ENCODE peak calls at places on chromosomes 13 and 19, in six cellular contexts. N, Q, K, F, Y and C are unnamed samples.

GRCh38 chr13:18992791-18993190 is 188.8 kb downstream of the TUBA3C start:
- DNase-seq in N (no peak), Q (peak), K (no peak), F (no peak), Y (no peak), C (no peak)

GRCh38 chr19:17475541-17476115 is 5.3 kb downstream of the SLC27A1 start:
- DNase-seq in N (no peak), Q (peak), K (no peak), F (no peak), Y (no peak), C (no peak)

GRCh38 chr13:112605531-112605990 is 17.6 kb upstream of the TUBGCP3 start:
- DNase-seq in N (peak), Q (no peak), K (no peak), F (no peak), Y (no peak), C (no peak)

GRCh38 chr19:14142262-14143190 is 6.1 kb upstream of the ASF1B start:
- DNase-seq in N (no peak), Q (no peak), K (no peak), F (no peak), Y (no peak), C (no peak)

GRCh38 chr19:18282788-18283141 is 1.3 kb upstream of the JUND start:
- DNase-seq in N (no peak), Q (no peak), K (no peak), F (no peak), Y (no peak), C (no peak)

GRCh38 chr19:41426952-41427646 is at the start of gene B3GNT8:
- DNase-seq in N (peak), Q (peak), K (peak), F (peak), Y (peak), C (peak)

GRCh38 chr13:109370486-109370885 is 415.9 kb downstream of the IRS2 start:
- DNase-seq in N (no peak), Q (no peak), K (no peak), F (no peak), Y (no peak), C (no peak)

GRCh38 chr13:29654807-29655547 is 59.5 kb upstream of the SLC7A1 start:
- DNase-seq in N (no peak), Q (no peak), K (no peak), F (no peak), Y (no peak), C (no peak)

GRCh38 chr13:73307481-73307880 is 248.7 kb downstream of the KLF5 start:
- DNase-seq in N (no peak), Q (no peak), K (no peak), F (no peak), Y (no peak), C (no peak)

GRCh38 chr13:51844862-51845573 is at the start of gene TMEM272:
- DNase-seq in N (peak), Q (peak), K (peak), F (peak), Y (peak), C (peak)

GRCh38 chr19:1079566-1080111 is 12.7 kb downstream of the ARHGAP45 start:
- DNase-seq in N (peak), Q (no peak), K (peak), F (no peak), Y (no peak), C (no peak)

GRCh38 chr19:48469056-48469881 is at the start of gene CYTH2:
- DNase-seq in N (peak), Q (peak), K (peak), F (peak), Y (peak), C (peak)

GRCh38 chr13:75507027-75508001 is 25.3 kb upstream of the TBC1D4 start:
- DNase-seq in N (no peak), Q (no peak), K (no peak), F (no peak), Y (no peak), C (no peak)

GRCh38 chr19:22600690-22601648 is 33.2 kb upstream of the ZNF492 start:
- DNase-seq in N (no peak), Q (no peak), K (no peak), F (no peak), Y (no peak), C (no peak)

GRCh38 chr19:32464279-32464678 is 58.7 kb downstream of the DPY19L3 start:
- DNase-seq in N (no peak), Q (no peak), K (no peak), F (no peak), Y (no peak), C (no peak)

GRCh38 chr19:20060282-20060681 is 17.5 kb upstream of the ZNF90 start:
- DNase-seq in N (no peak), Q (no peak), K (no peak), F (no peak), Y (no peak), C (no peak)

GRCh38 chr19:19067276-19068072 is 3.7 kb downstream of the SLC25A42 start:
- DNase-seq in N (no peak), Q (no peak), K (no peak), F (no peak), Y (no peak), C (no peak)

GRCh38 chr13:61727714-61728275 is 312.1 kb upstream of the PCDH20 start:
- DNase-seq in N (no peak), Q (no peak), K (no peak), F (no peak), Y (no peak), C (no peak)

GRCh38 chr13:23817833-23818232 is 71.4 kb downstream of the MIPEP start:
- DNase-seq in N (no peak), Q (no peak), K (no peak), F (no peak), Y (no peak), C (no peak)

GRCh38 chr13:108269601-108270328 is at the start of gene TNFSF13B:
- DNase-seq in N (peak), Q (peak), K (peak), F (no peak), Y (peak), C (no peak)

GRCh38 chr19:31274266-31274963 is 74.8 kb downstream of the TSHZ3 start:
- DNase-seq in N (no peak), Q (no peak), K (no peak), F (no peak), Y (no peak), C (no peak)

GRCh38 chr19:38869160-38869835 is 8.8 kb downstream of the RINL start:
- DNase-seq in N (peak), Q (no peak), K (no peak), F (no peak), Y (no peak), C (no peak)

GRCh38 chr13:44790289-44790688 is 199.0 kb downstream of the NUFIP1 start:
- DNase-seq in N (no peak), Q (peak), K (no peak), F (no peak), Y (no peak), C (no peak)

GRCh38 chr13:77810430-77810829 is 108.2 kb downstream of the EDNRB start:
- DNase-seq in N (no peak), Q (no peak), K (no peak), F (no peak), Y (no peak), C (no peak)